ENCODE peak calls at places on chromosomes 4 and X, in six cellular contexts. L is keratinocyte, V is Peyer's patch, F is sigmoid colon, P is GM13976, K is colonic mucosa. S is an unnamed sample.

GRCh38 chr4:76883147-76883546 is 14.8 kb downstream of the SOWAHB start:
- DNase-seq in L (no peak), V (no peak), F (no peak), P (no peak), K (no peak), S (no peak)

GRCh38 chr4:7649741-7650531 is 215.2 kb upstream of the PSAPL1 start:
- DNase-seq in L (no peak), V (peak), F (peak), P (no peak), K (no peak), S (no peak)

GRCh38 chr4:140012688-140013087 is 141.3 kb downstream of the MAML3 start:
- DNase-seq in L (no peak), V (peak), F (peak), P (peak), K (peak), S (peak)

GRCh38 chr4:75895744-75896314 is 6.4 kb downstream of the PPEF2 start:
- DNase-seq in L (no peak), V (no peak), F (no peak), P (peak), K (peak), S (no peak)

GRCh38 chrX:131881194-131881593 is 141.9 kb upstream of the STK26 start:
- DNase-seq in L (no peak), V (no peak), F (no peak), P (no peak), K (no peak), S (no peak)

GRCh38 chr4:3465698-3466671 is 2.9 kb downstream of the DOK7 start:
- DNase-seq in L (no peak), V (no peak), F (no peak), P (no peak), K (no peak), S (no peak)

GRCh38 chrX:131270085-131270484 is 19.0 kb downstream of the IGSF1 start:
- DNase-seq in L (no peak), V (no peak), F (no peak), P (no peak), K (no peak), S (no peak)

GRCh38 chrX:110036162-110037033 is 33.5 kb downstream of the TMEM164 start:
- DNase-seq in L (no peak), V (no peak), F (no peak), P (no peak), K (no peak), S (no peak)

GRCh38 chr4:180823116-180823515 is 1420.1 kb upstream of the TENM3 start:
- DNase-seq in L (no peak), V (no peak), F (no peak), P (no peak), K (no peak), S (no peak)

GRCh38 chr4:121519236-121519838 is 138.5 kb upstream of the QRFPR start:
- DNase-seq in L (no peak), V (no peak), F (no peak), P (no peak), K (no peak), S (no peak)
- TF ChIP-seq CTCF in L (no peak), V (no peak), F (no peak), P (no peak), K (no peak), S (no peak)

GRCh38 chr4:133584714-133585113 is 435.6 kb downstream of the PCDH10 start:
- DNase-seq in L (no peak), V (no peak), F (no peak), P (no peak), K (no peak), S (no peak)
- TF ChIP-seq CTCF in L (no peak), V (no peak), F (no peak), P (no peak), K (no peak), S (no peak)

GRCh38 chr4:98338761-98339438 is 77.7 kb downstream of the RAP1GDS1 start:
- DNase-seq in L (no peak), V (no peak), F (no peak), P (no peak), K (no peak), S (no peak)

GRCh38 chr4:98345838-98346237 is 84.7 kb downstream of the RAP1GDS1 start:
- DNase-seq in L (no peak), V (no peak), F (no peak), P (no peak), K (no peak), S (no peak)

GRCh38 chr4:98343640-98344039 is 82.5 kb downstream of the RAP1GDS1 start:
- DNase-seq in L (no peak), V (no peak), F (no peak), P (no peak), K (no peak), S (no peak)

DNA sequence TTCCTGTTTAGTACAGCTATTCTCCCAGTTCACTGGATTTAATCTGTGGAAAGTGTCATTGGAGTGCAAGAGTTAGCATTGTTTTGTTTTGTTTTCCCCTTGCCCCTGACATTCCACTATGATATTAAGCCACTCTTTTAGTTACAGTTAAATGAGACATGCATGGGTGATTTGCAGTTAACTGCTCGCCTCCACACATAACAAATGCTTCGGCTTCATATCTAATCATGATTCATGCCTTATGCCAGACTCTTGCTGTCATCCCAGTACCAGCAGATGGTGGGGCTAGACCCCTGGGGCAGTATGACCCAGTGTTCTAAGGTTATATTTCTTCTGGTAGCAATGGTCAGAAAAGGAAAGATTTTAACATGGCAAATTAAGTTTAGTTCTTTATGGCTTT is 80.1 kb downstream of the RAP1GDS1 start:
- DNase-seq in L (no peak), V (no peak), F (no peak), P (no peak), K (no peak), S (no peak)
- TF ChIP-seq CTCF in L (no peak), V (no peak), F (no peak), P (no peak), K (no peak), S (no peak)

DNA sequence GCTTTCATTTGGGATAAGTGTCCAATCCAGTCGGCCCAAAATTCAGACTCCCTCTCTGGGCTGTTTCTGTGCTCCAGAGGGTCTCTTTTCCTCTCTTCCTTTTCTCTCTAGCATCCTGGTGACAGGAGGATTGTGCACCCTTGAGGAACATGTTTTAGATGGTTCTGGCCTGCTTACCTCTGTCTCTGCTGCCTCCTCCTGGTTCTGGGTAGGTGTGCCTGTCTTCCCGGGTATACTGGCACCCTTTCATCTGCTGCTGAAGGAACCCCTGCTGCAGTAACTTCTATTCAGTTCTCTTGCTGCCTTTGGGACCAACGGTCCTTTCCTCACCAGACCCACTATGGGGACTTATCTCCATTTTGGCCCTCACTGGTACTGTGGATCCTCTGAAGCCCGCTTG is 53.2 kb downstream of the HMGB2 start:
- DNase-seq in L (no peak), V (no peak), F (no peak), P (no peak), K (no peak), S (no peak)
- TF ChIP-seq CTCF in L (peak), V (no peak), F (no peak), P (no peak), K (no peak), S (no peak)

GRCh38 chr4:73127839-73128448 is 58.4 kb upstream of the COX18 start:
- DNase-seq in L (no peak), V (no peak), F (no peak), P (peak), K (no peak), S (no peak)
- TF ChIP-seq CTCF in L (peak), V (no peak), F (no peak), P (no peak), K (peak), S (no peak)

S was measured in omental fat pad.